ENCODE peak calls at places on chromosomes 12 and 14, in four cellular contexts. W is heart right ventricle, L is IMR-90, I is sigmoid colon. T is an unnamed sample.

GRCh38 chr12:28421374-28421773 is 231.1 kb downstream of the CCDC91 start:
- DNase-seq in W (no peak), L (no peak), I (no peak), T (no peak)

GRCh38 chr12:51177897-51178296 is 5.0 kb upstream of the TFCP2 start:
- DNase-seq in W (no peak), L (no peak), I (no peak), T (no peak)

GRCh38 chr14:64628940-64629403 is 75.3 kb upstream of the PLEKHG3 start:
- DNase-seq in W (no peak), L (peak), I (peak), T (peak)

GRCh38 chr12:75366629-75367028 is 24.3 kb upstream of the GLIPR1L2 start:
- DNase-seq in W (no peak), L (peak), I (no peak), T (no peak)

GRCh38 chr14:92589213-92589852 is 75.8 kb downstream of the RIN3 start:
- DNase-seq in W (no peak), L (peak), I (peak), T (peak)

GRCh38 chr12:10393291-10393690 is 3.5 kb upstream of the KLRK1 start:
- DNase-seq in W (no peak), L (no peak), I (no peak), T (no peak)

GRCh38 chr12:32140867-32141266 is 34.2 kb downstream of the BICD1 start:
- DNase-seq in W (no peak), L (no peak), I (no peak), T (no peak)

GRCh38 chr12:132955094-132955932 is 793 bp downstream of the ZNF605 start:
- DNase-seq in W (peak), L (peak), I (peak), T (peak)

GRCh38 chr12:26125451-26126339 is 858 bp upstream of the BHLHE41 start:
- DNase-seq in W (peak), L (peak), I (peak), T (peak)

GRCh38 chr14:89767861-89768268 is 186.7 kb downstream of the EFCAB11 start:
- DNase-seq in W (peak), L (peak), I (no peak), T (peak)

GRCh38 chr14:23828611-23829010 is 125.0 kb upstream of the DHRS4 start:
- DNase-seq in W (no peak), L (no peak), I (no peak), T (no peak)

GRCh38 chr12:27975222-27976136 is 2.9 kb upstream of the PTHLH start:
- DNase-seq in W (peak), L (peak), I (peak), T (peak)

GRCh38 chr14:55938249-55938791 is 179.9 kb upstream of the PELI2 start:
- DNase-seq in W (peak), L (peak), I (peak), T (peak)

GRCh38 chr12:112900298-112901145 is 6.2 kb upstream of the OAS1 start:
- DNase-seq in W (no peak), L (peak), I (no peak), T (peak)

GRCh38 chr12:43806737-43807072 is 588 bp upstream of the TWF1 start:
- DNase-seq in W (no peak), L (no peak), I (no peak), T (no peak)

GRCh38 chr12:43805149-43805856 is 814 bp downstream of the TWF1 start:
- DNase-seq in W (no peak), L (no peak), I (no peak), T (no peak)

GRCh38 chr12:43807361-43807760 is 1.2 kb upstream of the TWF1 start:
- DNase-seq in W (no peak), L (no peak), I (no peak), T (no peak)

GRCh38 chr12:43812042-43812441 is 5.9 kb upstream of the TWF1 start:
- DNase-seq in W (no peak), L (no peak), I (no peak), T (no peak)

GRCh38 chr12:43805857-43806736 is at the start of gene TWF1:
- DNase-seq in W (peak), L (peak), I (peak), T (peak)
- TF ChIP-seq CTCF in W (peak), L (peak), I (peak), T (peak)

GRCh38 chr14:71181215-71182003 is 274.1 kb downstream of the PCNX1 start:
- DNase-seq in W (no peak), L (no peak), I (no peak), T (peak)
- H3K4me3 ChIP-seq in W (no peak), L (no peak), I (no peak), T (no peak)

GRCh38 chr12:57894577-57895292 is 46.6 kb upstream of the ATP23 start:
- DNase-seq in W (no peak), L (no peak), I (no peak), T (no peak)

GRCh38 chr12:57891639-57892228 is 45.2 kb upstream of the CTDSP2 start:
- DNase-seq in W (no peak), L (no peak), I (no peak), T (peak)

GRCh38 chr12:57892232-57892987 is 45.9 kb upstream of the CTDSP2 start:
- DNase-seq in W (no peak), L (no peak), I (no peak), T (no peak)

GRCh38 chr12:57895337-57896138 is 45.8 kb upstream of the ATP23 start:
- DNase-seq in W (no peak), L (peak), I (no peak), T (no peak)

DNA sequence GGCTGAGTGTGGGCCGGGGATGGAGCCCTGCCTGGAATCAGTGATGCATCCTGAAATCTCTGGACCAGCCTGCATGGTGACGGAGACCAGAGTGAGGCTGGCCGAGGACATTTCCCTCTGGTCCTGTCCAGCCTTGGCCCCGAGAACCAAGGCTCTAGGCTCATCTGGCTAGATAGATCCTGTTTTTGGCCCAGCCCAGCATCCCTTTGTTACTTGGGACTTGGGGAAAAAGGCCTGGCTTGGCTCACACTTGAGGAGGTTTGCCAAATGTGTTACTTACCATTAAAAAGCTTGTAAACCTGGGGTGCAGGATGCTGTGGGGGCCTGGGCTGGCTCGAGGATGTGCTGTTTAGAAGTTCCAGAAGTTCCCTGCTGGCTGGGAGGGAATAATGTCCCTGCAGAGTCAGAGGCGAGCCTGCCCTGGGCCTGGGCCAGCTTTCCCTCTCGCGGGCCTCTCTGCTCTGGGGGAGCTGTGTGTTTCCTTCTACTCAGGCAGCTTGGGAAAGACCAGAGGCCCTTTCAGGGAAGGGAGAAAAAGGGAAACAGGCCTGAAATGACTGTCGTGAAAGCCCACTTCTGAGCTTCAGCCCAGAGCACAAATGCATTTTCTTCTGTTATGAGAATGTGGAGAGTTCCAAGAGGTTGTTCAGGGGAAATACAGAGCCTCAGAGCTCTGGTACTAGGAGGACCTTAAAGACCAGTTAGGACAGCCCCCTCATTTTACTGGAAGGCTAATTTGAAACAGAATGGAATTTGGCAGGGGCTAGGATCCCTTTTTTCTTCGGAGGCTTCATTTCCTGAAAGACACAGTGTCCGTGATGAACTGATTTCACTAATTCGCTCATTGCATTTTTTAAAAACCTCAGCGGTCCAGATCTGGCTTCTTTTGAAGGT is 47.2 kb upstream of the CTDSP2 start:
- DNase-seq in W (peak), L (peak), I (peak), T (peak)
- TF ChIP-seq CTCF in W (peak), L (peak), I (no peak), T (no peak)

GRCh38 chr14:21995332-21995731 is 321.7 kb upstream of the OR4E1 start:
- DNase-seq in W (no peak), L (no peak), I (no peak), T (no peak)

GRCh38 chr14:21993070-21993469 is 319.5 kb upstream of the OR4E1 start:
- DNase-seq in W (no peak), L (no peak), I (no peak), T (no peak)

GRCh38 chr14:21991130-21991529 is 317.5 kb upstream of the OR4E1 start:
- DNase-seq in W (no peak), L (no peak), I (no peak), T (no peak)

GRCh38 chr14:21997300-21997699 is 323.7 kb upstream of the OR4E1 start:
- DNase-seq in W (no peak), L (peak), I (no peak), T (no peak)

DNA sequence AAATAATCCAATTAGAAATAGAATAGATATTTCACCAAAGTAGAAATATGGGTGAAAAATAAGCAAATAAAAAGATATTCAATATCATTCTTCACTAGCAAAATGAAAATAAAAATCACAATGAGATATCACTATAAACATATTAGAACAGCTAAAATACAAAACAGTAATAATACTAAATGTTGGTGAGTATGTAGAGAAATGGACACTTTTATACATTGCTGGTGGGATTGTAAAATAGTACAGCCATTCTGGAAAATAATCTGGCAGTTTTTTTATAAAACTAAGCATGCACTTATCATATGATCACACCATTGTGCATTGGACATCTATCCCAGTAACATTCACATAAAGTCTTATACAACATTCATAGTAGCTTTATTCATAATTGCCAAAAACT is 320.2 kb upstream of the OR4E1 start:
- DNase-seq in W (no peak), L (no peak), I (no peak), T (no peak)
- H3K4me3 ChIP-seq in W (no peak), L (no peak), I (no peak), T (no peak)

GRCh38 chr12:106345739-106346138 is 11.8 kb upstream of the POLR3B start:
- DNase-seq in W (peak), L (peak), I (no peak), T (peak)
- TF ChIP-seq CTCF in W (peak), L (peak), I (no peak), T (peak)

GRCh38 chr12:104279164-104279563 is 24.4 kb upstream of the EID3 start:
- DNase-seq in W (no peak), L (no peak), I (no peak), T (no peak)
- H3K4me3 ChIP-seq in W (no peak), L (peak), I (no peak), T (no peak)

GRCh38 chr12:102093319-102093718 is 26.6 kb downstream of the NUP37 start:
- DNase-seq in W (no peak), L (peak), I (no peak), T (peak)

GRCh38 chr12:102096855-102097254 is 23.1 kb downstream of the NUP37 start:
- DNase-seq in W (no peak), L (no peak), I (no peak), T (no peak)

GRCh38 chr12:102095677-102096263 is 24.1 kb downstream of the NUP37 start:
- DNase-seq in W (no peak), L (peak), I (no peak), T (peak)
- TF ChIP-seq CTCF in W (no peak), L (peak), I (no peak), T (peak)

GRCh38 chr14:104116544-104117340 is 21.6 kb upstream of the KIF26A start:
- DNase-seq in W (no peak), L (no peak), I (no peak), T (no peak)
- H3K4me3 ChIP-seq in W (peak), L (no peak), I (peak), T (no peak)

DNA sequence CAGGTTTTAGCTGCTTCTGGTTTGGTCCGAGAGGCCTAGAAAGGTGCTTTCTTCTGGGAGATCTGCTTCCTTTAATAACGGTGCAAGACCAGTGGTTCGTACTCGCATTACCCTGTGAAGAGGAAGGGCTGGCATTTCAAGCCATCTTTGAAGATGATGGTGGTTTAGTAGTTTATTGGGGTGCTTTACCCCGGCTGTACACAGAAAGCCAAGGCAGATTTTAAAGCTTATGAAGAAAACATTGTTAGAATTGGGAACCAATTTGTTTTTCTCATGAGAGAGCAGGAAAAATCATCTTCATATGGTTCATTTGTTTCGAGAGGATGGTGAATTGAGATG is 3.6 kb downstream of the CCND2 start:
- DNase-seq in W (no peak), L (no peak), I (no peak), T (no peak)
- TF ChIP-seq CTCF in W (peak), L (no peak), I (no peak), T (no peak)